ENCODE peak calls at places on chromosomes 13 and 19, in nine cellular contexts. P is non-pigmented ciliary epithelial cell; N is cerebellar nuclear complex; Z is GM13977; S is keratinocyte; H is NCI-H1105 treated with DMSO at 0.1 percent for 48 hours; F is NCI-H510A; I is activated gamma-delta T cell treated with anti-CD3 and anti-CD28 coated beads, Interleukin-2, amount 50 U/mL, for 16 hours; G is tibial nerve. D is an unnamed sample.

GRCh38 chr19:2982556-2982955 is 5.2 kb downstream of the TLE6 start:
- DNase-seq in G (no peak), P (no peak), H (no peak), N (no peak), S (no peak), Z (no peak), I (no peak), F (no peak), D (no peak)

GRCh38 chr19:32928806-32929205 is 43.0 kb downstream of the CEP89 start:
- DNase-seq in I (no peak), G (no peak), Z (no peak), S (no peak), P (no peak), F (no peak), H (no peak), N (no peak), D (no peak)

GRCh38 chr13:79352107-79352506 is 53.9 kb downstream of the RBM26 start:
- DNase-seq in G (no peak), H (no peak), F (no peak), S (no peak), P (no peak), Z (no peak), N (no peak), I (no peak), D (no peak)

GRCh38 chr13:47241446-47241845 is 344.6 kb upstream of the HTR2A start:
- DNase-seq in I (no peak), H (no peak), P (no peak), Z (no peak), S (no peak), N (no peak), F (no peak), G (no peak), D (no peak)

GRCh38 chr19:1396019-1396767 is 5.1 kb downstream of the GAMT start:
- DNase-seq in S (no peak), F (no peak), N (no peak), P (no peak), Z (no peak), I (no peak), G (no peak), H (no peak), D (no peak)

GRCh38 chr19:44807162-44807561 is 1.7 kb upstream of the BCAM start:
- DNase-seq in I (no peak), G (no peak), F (peak), Z (peak), H (peak), N (no peak), P (no peak), S (peak), D (no peak)

GRCh38 chr19:38028913-38029565 is 122.0 kb downstream of the SIPA1L3 start:
- DNase-seq in F (no peak), P (no peak), I (no peak), G (no peak), S (no peak), Z (no peak), H (no peak), N (no peak), D (no peak)

GRCh38 chr13:30526612-30527217 is 61.0 kb upstream of the HMGB1 start:
- DNase-seq in P (no peak), F (no peak), Z (no peak), H (no peak), I (no peak), N (no peak), G (no peak), S (no peak), D (no peak)

GRCh38 chr13:49400755-49401659 is 42.9 kb downstream of the CAB39L start:
- DNase-seq in H (no peak), P (no peak), G (peak), S (no peak), F (peak), N (no peak), Z (peak), I (no peak), D (no peak)

GRCh38 chr13:74246398-74246975 is 112.3 kb upstream of the KLF12 start:
- DNase-seq in I (no peak), F (no peak), G (peak), S (no peak), Z (no peak), N (no peak), P (no peak), H (no peak), D (no peak)

GRCh38 chr13:39855236-39855635 is 199.8 kb downstream of the COG6 start:
- DNase-seq in Z (no peak), H (no peak), I (no peak), S (no peak), F (no peak), G (no peak), P (no peak), N (no peak), D (no peak)

GRCh38 chr13:44051923-44052322 is 172.2 kb downstream of the LACC1 start:
- DNase-seq in S (no peak), H (no peak), I (no peak), G (no peak), N (no peak), Z (no peak), F (no peak), P (no peak), D (no peak)

GRCh38 chr13:27228131-27228530 is 23.2 kb upstream of the RPL21 start:
- DNase-seq in G (no peak), H (no peak), S (no peak), P (no peak), Z (no peak), F (no peak), I (no peak), N (no peak), D (no peak)

GRCh38 chr13:112895521-112896465 is 73.2 kb upstream of the MCF2L start:
- DNase-seq in S (no peak), N (no peak), I (no peak), G (no peak), Z (no peak), H (peak), P (no peak), F (no peak), D (no peak)

GRCh38 chr13:46526763-46527162 is 26.2 kb upstream of the LRCH1 start:
- DNase-seq in F (no peak), G (no peak), N (no peak), I (no peak), S (no peak), P (no peak), Z (no peak), H (no peak), D (no peak)

GRCh38 chr13:113588394-113589111 is 4.0 kb downstream of the TFDP1 start:
- DNase-seq in Z (no peak), N (no peak), G (no peak), F (no peak), I (no peak), S (no peak), P (no peak), H (no peak), D (no peak)

GRCh38 chr13:72891423-72891822 is 109.5 kb downstream of the PIBF1 start:
- DNase-seq in F (no peak), H (no peak), I (no peak), Z (no peak), P (no peak), S (no peak), N (no peak), G (no peak), D (no peak)

GRCh38 chr19:5035105-5035761 is 66.3 kb downstream of the KDM4B start:
- DNase-seq in I (no peak), F (no peak), Z (no peak), N (no peak), P (no peak), S (no peak), G (no peak), H (no peak), D (no peak)

GRCh38 chr19:30565680-30566079 is 193.5 kb downstream of the ZNF536 start:
- DNase-seq in Z (no peak), N (no peak), I (no peak), S (no peak), G (no peak), P (no peak), H (no peak), F (no peak), D (no peak)

GRCh38 chr19:20238025-20238623 is 71.1 kb downstream of the ZNF486 start:
- DNase-seq in G (peak), P (peak), Z (peak), H (peak), I (peak), F (peak), N (peak), S (no peak), D (no peak)

GRCh38 chr19:2775556-2776430 is 7.3 kb downstream of the SGTA start:
- DNase-seq in Z (peak), P (no peak), F (no peak), H (no peak), I (peak), S (no peak), G (peak), N (no peak), D (no peak)

GRCh38 chr19:32677657-32678056 is 2.0 kb downstream of the RGS9BP start:
- DNase-seq in N (no peak), H (no peak), Z (no peak), G (no peak), F (no peak), S (no peak), P (no peak), I (no peak), D (no peak)

GRCh38 chr19:41025871-41026270 is 34.8 kb downstream of the CYP2B6 start:
- DNase-seq in F (no peak), P (no peak), I (no peak), G (no peak), S (no peak), H (no peak), N (no peak), Z (no peak), D (no peak)